ENCODE peak calls at places on chromosomes 4 and X, in four cellular contexts. N, P, R and M are unnamed samples. For H3K4me1, the result is how much of the 10 kb centered on the place peaks cover.

GRCh38 chr4:16196482-16197393 is 29.5 kb downstream of the TAPT1 start:
- DNase-seq in N (peak), P (no peak), R (peak), M (peak)

GRCh38 chrX:102580891-102581290 is 18.4 kb upstream of the ARMCX5 start:
- DNase-seq in N (no peak), P (no peak), R (no peak), M (no peak)

GRCh38 chr4:88597970-88598369 is 5.7 kb downstream of the HERC3 start:
- DNase-seq in N (no peak), P (no peak), R (peak), M (no peak)

GRCh38 chr4:32423267-32423666 is 1703.1 kb downstream of the PCDH7 start:
- DNase-seq in N (no peak), P (no peak), R (no peak), M (no peak)

GRCh38 chrX:124212622-124213021 is 119.8 kb upstream of the TEX13D start:
- DNase-seq in N (no peak), P (no peak), R (no peak), M (no peak)

GRCh38 chrX:39835241-39835640 is 262.5 kb downstream of the BCOR start:
- DNase-seq in N (no peak), P (no peak), R (no peak), M (no peak)

GRCh38 chrX:125744914-125745313 is 421.2 kb downstream of the DCAF12L2 start:
- DNase-seq in N (no peak), P (no peak), R (no peak), M (no peak)

GRCh38 chr4:155512069-155512468 is 135.3 kb upstream of the MAP9 start:
- DNase-seq in N (no peak), P (no peak), R (peak), M (no peak)

GRCh38 chr4:157804986-157805385 is 367.8 kb downstream of the GASK1B start:
- DNase-seq in N (peak), P (no peak), R (peak), M (no peak)

GRCh38 chr4:126738926-126739325 is 893.8 kb upstream of the INTU start:
- DNase-seq in N (no peak), P (no peak), R (no peak), M (no peak)

GRCh38 chrX:45801554-45801953 is 600.9 kb upstream of the DIPK2B start:
- DNase-seq in N (peak), P (no peak), R (peak), M (no peak)

GRCh38 chr4:77713884-77714283 is 105.3 kb downstream of the CNOT6L start:
- DNase-seq in N (no peak), P (no peak), R (no peak), M (no peak)

GRCh38 chr4:16608123-16608522 is 290.3 kb downstream of the LDB2 start:
- DNase-seq in N (no peak), P (no peak), R (no peak), M (no peak)

GRCh38 chrX:38864165-38864564 is 62.9 kb downstream of the MID1IP1 start:
- DNase-seq in N (peak), P (no peak), R (no peak), M (no peak)

GRCh38 chr4:86957214-86957613 is 22.4 kb downstream of the AFF1 start:
- DNase-seq in N (no peak), P (no peak), R (no peak), M (no peak)

GRCh38 chrX:103220511-103221406 is 5.9 kb downstream of the BEX4 start:
- DNase-seq in N (no peak), P (no peak), R (no peak), M (no peak)

GRCh38 chrX:130109429-130110378 is 593 bp downstream of the ELF4 start:
- DNase-seq in N (no peak), P (no peak), R (no peak), M (peak)

GRCh38 chr4:15003891-15004700 is 1.8 kb downstream of the CPEB2 start:
- DNase-seq in N (peak), P (peak), R (peak), M (no peak)

GRCh38 chrX:57172544-57172943 is 35.3 kb upstream of the SPIN2A start:
- DNase-seq in N (no peak), P (no peak), R (no peak), M (no peak)

GRCh38 chr4:75135068-75135825 is 202.3 kb downstream of the PARM1 start:
- DNase-seq in N (no peak), P (no peak), R (no peak), M (no peak)

GRCh38 chr4:3466691-3467600 is 3.8 kb downstream of the DOK7 start:
- DNase-seq in N (no peak), P (no peak), R (no peak), M (no peak)

GRCh38 chrX:155857561-155857960 is 23.6 kb upstream of the VAMP7 start:
- DNase-seq in N (no peak), P (no peak), R (no peak), M (no peak)

GRCh38 chr4:108651068-108651794 is 832 bp downstream of the OSTC start:
- DNase-seq in N (peak), P (no peak), R (peak), M (peak)

GRCh38 chrX:81202413-81202794 is 502 bp downstream of the SH3BGRL start:
- DNase-seq in N (no peak), P (no peak), R (no peak), M (no peak)

GRCh38 chr4:87651941-87652340 is 1.9 kb downstream of the DMP1 start:
- DNase-seq in N (no peak), P (no peak), R (no peak), M (no peak)

GRCh38 chr4:102316585-102316984 is 28.7 kb downstream of the SLC39A8 start:
- DNase-seq in N (no peak), P (no peak), R (no peak), M (no peak)

GRCh38 chr4:86536166-86536565 is 57.9 kb upstream of the PTPN13 start:
- DNase-seq in N (no peak), P (no peak), R (no peak), M (no peak)

GRCh38 chrX:30876367-30876766 is 12.7 kb downstream of the TAB3 start:
- DNase-seq in N (no peak), P (no peak), R (no peak), M (no peak)

GRCh38 chrX:73850124-73851013 is 287.4 kb downstream of the CHIC1 start:
- DNase-seq in N (peak), P (peak), R (peak), M (peak)
- H3K4me1 ChIP-seq in N (under half), P (under half), R (under half), M (under half)

GRCh38 chr4:147987252-147987651 is 255.4 kb downstream of the ARHGAP10 start:
- DNase-seq in N (no peak), P (no peak), R (no peak), M (no peak)
- H3K4me1 ChIP-seq in N (under half), P (under half), R (under half), M (under half)

DNA sequence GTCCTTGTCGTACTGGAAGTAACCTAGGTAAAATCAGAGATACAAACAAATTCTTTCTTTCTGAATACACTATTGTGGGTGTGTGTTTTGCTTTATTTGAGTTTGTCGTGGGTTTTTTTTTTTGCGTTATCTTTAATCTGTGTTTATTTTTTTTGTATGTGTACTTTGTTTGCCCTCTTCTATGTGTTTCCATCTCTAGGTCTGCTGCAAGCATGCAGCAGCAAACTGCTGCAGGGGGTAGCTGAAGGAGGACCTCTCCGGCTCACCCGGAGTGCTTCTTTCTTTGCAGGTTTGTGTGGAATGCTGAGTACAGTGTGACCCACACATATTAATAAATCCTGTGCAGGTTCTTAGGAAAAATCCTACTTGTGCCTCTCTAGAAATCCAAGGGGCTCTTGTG is 64.8 kb downstream of the FNIP2 start:
- DNase-seq in N (no peak), P (no peak), R (no peak), M (no peak)
- H3K4me1 ChIP-seq in N (under half), P (under half), R (under half), M (under half)

GRCh38 chr4:153488006-153488718 is 22.0 kb downstream of the TMEM131L start:
- DNase-seq in N (no peak), P (no peak), R (no peak), M (no peak)
- H3K4me1 ChIP-seq in N (under half), P (under half), R (under half), M (under half)

GRCh38 chr4:6273661-6273990 is 4.0 kb downstream of the WFS1 start:
- DNase-seq in N (no peak), P (no peak), R (no peak), M (no peak)
- H3K4me1 ChIP-seq in N (under half), P (half or more), R (under half), M (under half)

GRCh38 chr4:42627887-42628646 is 28.8 kb downstream of the ATP8A1 start:
- DNase-seq in N (no peak), P (peak), R (no peak), M (no peak)
- H3K4me1 ChIP-seq in N (under half), P (under half), R (under half), M (under half)